ENCODE peak calls at places on chromosomes 6 and 20, in eight cellular contexts. U is AG04450, W is mesendoderm, Z is fibroblast of mammary gland, D is A549, A is psoas muscle, I is PC-9, S is stomach. T is an unnamed sample.

GRCh38 chr6:95768539-95768938 is 191.2 kb downstream of the MANEA start:
- DNase-seq in U (no peak), W (peak; percentile 63), D (no peak), S (peak; percentile 69), A (no peak), I (no peak), Z (no peak), T (no peak)

GRCh38 chr6:153616506-153616905 is 422.5 kb upstream of the OPRM1 start:
- DNase-seq in A (no peak), I (no peak), S (no peak), Z (no peak), U (no peak), D (no peak), W (peak; percentile 55), T (no peak)

GRCh38 chr6:44404022-44404714 is 16.7 kb downstream of the CDC5L start:
- DNase-seq in Z (no peak), I (no peak), U (no peak), W (no peak), A (no peak), S (no peak), D (no peak), T (no peak)

GRCh38 chr6:134466751-134467525 is 149.0 kb upstream of the SGK1 start:
- DNase-seq in W (no peak), D (peak; percentile 18), I (no peak), A (no peak), Z (peak; percentile 66), S (no peak), U (no peak), T (no peak)

GRCh38 chr20:25360631-25361286 is 29.9 kb downstream of the ABHD12 start:
- DNase-seq in I (peak; percentile 40), W (peak; percentile 60), S (no peak), D (no peak), Z (peak; percentile 49), U (no peak), A (no peak), T (no peak)

GRCh38 chr20:37576911-37577310 is 49.2 kb upstream of the BLCAP start:
- DNase-seq in I (no peak), D (no peak), U (no peak), S (no peak), W (no peak), A (no peak), Z (no peak), T (no peak)

GRCh38 chr6:69780585-69781178 is 16.1 kb downstream of the LMBRD1 start:
- DNase-seq in S (no peak), I (no peak), U (no peak), A (no peak), D (no peak), W (no peak), Z (peak; percentile 9), T (no peak)

GRCh38 chr6:3392930-3393575 is 63.8 kb downstream of the SLC22A23 start:
- DNase-seq in A (no peak), Z (no peak), I (no peak), S (peak; percentile 60), U (no peak), W (peak; percentile 79), D (no peak), T (no peak)

GRCh38 chr20:41411458-41411857 is 44.8 kb upstream of the EMILIN3 start:
- DNase-seq in Z (peak; percentile 67), S (no peak), W (no peak), U (no peak), D (no peak), I (no peak), A (no peak), T (no peak)

GRCh38 chr20:25218492-25218891 is 23.0 kb downstream of the ENTPD6 start:
- DNase-seq in D (no peak), Z (no peak), U (no peak), I (no peak), A (no peak), S (peak; percentile 17), W (no peak), T (no peak)

GRCh38 chr6:44133003-44133931 is 5.9 kb downstream of the TMEM63B start:
- DNase-seq in U (no peak), Z (peak; percentile 33), W (peak; percentile 75), A (peak; percentile 79), D (peak; percentile 35), I (peak; percentile 61), S (peak; percentile 64), T (no peak)

GRCh38 chr20:6057704-6058103 is 3.8 kb upstream of the LRRN4 start:
- DNase-seq in S (no peak), D (no peak), I (no peak), W (no peak), A (no peak), Z (no peak), U (no peak), T (no peak)

GRCh38 chr20:52060794-52061714 is 130.5 kb downstream of the ZFP64 start:
- DNase-seq in A (no peak), U (no peak), S (no peak), W (peak; percentile 91), D (peak; percentile 20), I (peak; percentile 6), Z (peak; percentile 22), T (peak; percentile 13)

GRCh38 chr20:56447227-56447626 is 21.2 kb upstream of the RTF2 start:
- DNase-seq in W (peak; percentile 23), D (no peak), A (no peak), U (no peak), S (no peak), I (no peak), Z (no peak), T (no peak)

GRCh38 chr20:35478804-35479472 is 23.5 kb downstream of the CEP250 start:
- DNase-seq in D (no peak), A (no peak), U (no peak), S (no peak), W (peak; percentile 74), Z (no peak), I (no peak), T (no peak)

GRCh38 chr6:26501482-26501986 is 1.4 kb downstream of the BTN1A1 start:
- DNase-seq in A (peak; percentile 58), U (no peak), W (peak; percentile 42), I (no peak), S (peak; percentile 32), D (no peak), Z (peak; percentile 10), T (no peak)

GRCh38 chr20:3509064-3509463 is 38.2 kb downstream of the ATRN start:
- DNase-seq in I (no peak), U (no peak), D (no peak), W (no peak), S (no peak), Z (no peak), A (no peak), T (no peak)

GRCh38 chr6:166420351-166420750 is 37.6 kb upstream of the MPC1 start:
- DNase-seq in S (no peak), A (peak; percentile 7), Z (peak; percentile 44), D (peak; percentile 25), I (no peak), U (no peak), W (no peak), T (peak; percentile 27)

GRCh38 chr6:138637822-138638221 is 135.7 kb upstream of the CCDC28A start:
- DNase-seq in D (no peak), W (no peak), A (no peak), S (no peak), Z (no peak), U (no peak), I (no peak), T (no peak)

GRCh38 chr6:113103618-113104390 is 753.3 kb upstream of the MARCKS start:
- DNase-seq in A (no peak), D (no peak), U (peak; percentile 23), S (no peak), W (no peak), Z (peak; percentile 87), I (no peak), T (no peak)

GRCh38 chr6:157148391-157149323 is 174.7 kb downstream of the TMEM242 start:
- DNase-seq in I (peak; percentile 76), W (peak; percentile 60), A (peak; percentile 76), D (peak; percentile 82), U (peak; percentile 84), S (peak; percentile 32), Z (peak; percentile 97), T (no peak)

GRCh38 chr6:85432554-85432953 is 17.3 kb upstream of the NT5E start:
- DNase-seq in I (no peak), W (no peak), Z (no peak), U (no peak), A (no peak), S (no peak), D (no peak), T (no peak)

GRCh38 chr6:85431271-85431670 is 18.6 kb upstream of the NT5E start:
- DNase-seq in S (no peak), U (no peak), W (no peak), A (no peak), D (no peak), Z (no peak), I (no peak), T (no peak)

GRCh38 chr6:85436408-85436807 is 13.5 kb upstream of the NT5E start:
- DNase-seq in A (no peak), S (no peak), W (no peak), I (no peak), U (no peak), D (no peak), Z (peak; percentile 89), T (no peak)

GRCh38 chr6:85436939-85437495 is 12.9 kb upstream of the NT5E start:
- DNase-seq in I (no peak), U (no peak), Z (no peak), S (no peak), W (no peak), A (no peak), D (no peak), T (no peak)

DNA sequence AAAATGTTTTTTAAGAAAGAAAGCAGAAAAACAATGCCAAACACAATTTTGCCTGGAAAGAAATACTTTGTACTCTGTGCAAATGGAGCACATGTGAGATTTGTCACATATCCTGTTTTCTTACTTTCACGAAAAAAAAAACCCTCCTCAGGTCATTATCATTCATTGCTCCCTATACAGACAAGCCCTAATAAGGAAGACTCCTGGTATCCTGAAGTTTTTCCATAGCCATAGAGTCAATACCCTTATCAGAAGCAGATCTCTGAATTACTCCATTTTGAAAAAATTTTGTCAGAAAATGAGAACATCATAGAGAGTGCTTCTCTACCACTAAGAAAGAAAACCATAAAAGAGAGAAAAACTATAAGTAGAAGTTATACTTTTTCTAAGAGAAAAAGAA is 14.0 kb upstream of the NT5E start:
- DNase-seq in A (no peak), W (no peak), D (no peak), Z (no peak), U (no peak), I (no peak), S (no peak), T (no peak)
- H3K4me3 ChIP-seq in A (no peak overlapping the region), W (no peak overlapping the region), D (no peak overlapping the region), Z (no peak overlapping the region), U (no peak overlapping the region), I (no peak overlapping the region), S (no peak overlapping the region), T (no peak overlapping the region)

GRCh38 chr6:46244670-46245069 is 73.9 kb upstream of the ENPP5 start:
- DNase-seq in I (no peak), W (no peak), A (no peak), D (no peak), S (no peak), Z (no peak), U (no peak), T (no peak)
- H3K4me3 ChIP-seq in I (no peak overlapping the region), W (no peak overlapping the region), A (no peak overlapping the region), D (no peak overlapping the region), S (no peak overlapping the region), Z (no peak overlapping the region), U (no peak overlapping the region), T (no peak overlapping the region)

GRCh38 chr6:33317418-33317667 is 201 bp downstream of the ZBTB22 start:
- DNase-seq in A (no peak), Z (no peak), U (no peak), S (no peak), I (no peak), D (no peak), W (no peak), T (no peak)
- H3K4me3 ChIP-seq in A (peak overlapping the region; percentile 68), Z (peak overlapping the region; percentile 77), U (peak overlapping the region; percentile 78), S (peak overlapping the region; percentile 58), I (peak overlapping the region; percentile 46), D (peak overlapping the region; percentile 41), W (no peak overlapping the region), T (peak overlapping the region; percentile 65)

GRCh38 chr6:882084-882598 is 189.2 kb upstream of the EXOC2 start:
- DNase-seq in W (no peak), D (no peak), U (no peak), Z (no peak), A (no peak), S (no peak), I (no peak), T (no peak)
- H3K4me3 ChIP-seq in W (no peak overlapping the region), D (no peak overlapping the region), U (no peak overlapping the region), Z (no peak overlapping the region), A (no peak overlapping the region), S (no peak overlapping the region), I (no peak overlapping the region), T (no peak overlapping the region)